ENCODE peak calls at places on chromosomes 12 and 14, in five cellular contexts. S, D, O, M and K are unnamed samples. For H3K4me1, the result is how much of the 10 kb centered on the place peaks cover.

GRCh38 chr14:55383541-55384140 is 28.0 kb downstream of the ATG14 start:
- DNase-seq in O (no peak), S (no peak), M (no peak), D (no peak), K (peak)

GRCh38 chr12:38162708-38163441 is 153.7 kb upstream of the ALG10B start:
- DNase-seq in D (no peak), S (no peak), M (no peak), O (no peak), K (no peak)

GRCh38 chr12:52798671-52799497 is 3.0 kb upstream of the KRT3 start:
- DNase-seq in O (no peak), M (no peak), S (peak), D (peak), K (no peak)

GRCh38 chr12:106248177-106248848 is 493 bp upstream of the CKAP4 start:
- DNase-seq in M (peak), O (peak), S (no peak), D (peak), K (peak)

GRCh38 chr12:80752464-80752863 is 35.8 kb downstream of the MYF5 start:
- DNase-seq in O (no peak), D (no peak), M (no peak), S (no peak), K (no peak)

GRCh38 chr12:132686831-132687210 is 321 bp downstream of the POLE start:
- DNase-seq in O (no peak), D (peak), M (no peak), S (no peak), K (no peak)

GRCh38 chr12:45327823-45328383 is 112.0 kb downstream of the ANO6 start:
- DNase-seq in O (no peak), D (no peak), M (no peak), S (no peak), K (no peak)

GRCh38 chr14:53183611-53184010 is 30.5 kb upstream of the DDHD1 start:
- DNase-seq in M (no peak), O (no peak), D (no peak), S (no peak), K (no peak)

GRCh38 chr12:84910549-84911241 is 1.9 kb downstream of the SLC6A15 start:
- DNase-seq in S (no peak), M (no peak), D (no peak), O (no peak), K (no peak)

GRCh38 chr12:59425798-59426197 is 170.0 kb upstream of the SLC16A7 start:
- DNase-seq in M (no peak), D (no peak), O (no peak), S (no peak), K (no peak)

GRCh38 chr14:101711041-101711861 is 50.3 kb upstream of the PPP2R5C start:
- DNase-seq in D (no peak), S (no peak), M (peak), O (no peak), K (peak)

GRCh38 chr14:37985826-37986470 is 221.8 kb upstream of the SSTR1 start:
- DNase-seq in M (no peak), O (peak), D (no peak), S (peak), K (peak)

GRCh38 chr12:29041621-29042020 is 107.5 kb upstream of the FAR2 start:
- DNase-seq in S (peak), O (no peak), D (no peak), M (no peak), K (no peak)

GRCh38 chr12:16221776-16222175 is 55.7 kb downstream of the SLC15A5 start:
- DNase-seq in M (no peak), O (no peak), S (no peak), D (no peak), K (no peak)

GRCh38 chr12:16220120-16220519 is 57.4 kb downstream of the SLC15A5 start:
- DNase-seq in M (no peak), S (no peak), O (no peak), D (no peak), K (no peak)

GRCh38 chr12:16224196-16224595 is 53.3 kb downstream of the SLC15A5 start:
- DNase-seq in O (no peak), D (no peak), S (no peak), M (no peak), K (no peak)

GRCh38 chr12:16218934-16219718 is 58.4 kb downstream of the SLC15A5 start:
- DNase-seq in S (no peak), D (no peak), M (no peak), O (no peak), K (no peak)
- H3K4me1 ChIP-seq in S (under half), D (under half), M (under half), O (under half), K (under half)

GRCh38 chr12:111271674-111272418 is 97.0 kb downstream of the PHETA1 start:
- DNase-seq in O (no peak), D (no peak), M (no peak), S (peak), K (no peak)

GRCh38 chr12:111276189-111276588 is 92.7 kb downstream of the PHETA1 start:
- DNase-seq in O (no peak), M (no peak), D (no peak), S (no peak), K (no peak)

GRCh38 chr12:111275308-111275707 is 93.6 kb downstream of the PHETA1 start:
- DNase-seq in D (no peak), O (no peak), S (no peak), M (no peak), K (no peak)

GRCh38 chr12:111277570-111277969 is 91.3 kb downstream of the PHETA1 start:
- DNase-seq in M (no peak), O (no peak), D (no peak), S (no peak), K (no peak)

DNA sequence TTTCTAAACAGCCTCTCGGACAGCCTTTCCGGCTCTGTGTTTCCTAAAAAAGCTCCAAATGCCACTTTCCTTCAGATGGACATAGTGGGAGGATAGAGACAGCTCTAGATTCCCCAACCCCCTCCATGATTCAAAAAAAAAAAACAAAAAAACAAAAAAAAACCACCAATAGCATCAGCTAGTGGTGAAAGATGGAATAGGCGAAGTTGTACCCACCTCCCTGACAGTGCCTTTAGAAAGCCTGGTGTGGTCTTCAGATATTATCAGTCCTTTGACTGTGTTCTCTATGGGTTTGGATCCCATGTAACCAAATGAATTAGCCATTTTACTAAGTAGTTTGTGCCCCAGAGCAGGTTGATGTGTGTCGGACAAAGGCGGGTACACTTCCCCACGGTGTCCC is 94.1 kb downstream of the PHETA1 start:
- DNase-seq in M (no peak), D (peak), S (peak), O (no peak), K (no peak)
- TF ChIP-seq CTCF in M (no peak), D (peak), S (peak), O (peak), K (no peak)

GRCh38 chr12:50567926-50568325 is 63.1 kb downstream of the DIP2B start:
- DNase-seq in O (no peak), S (no peak), M (no peak), D (no peak), K (no peak)

GRCh38 chr12:50569876-50570275 is 65.1 kb downstream of the DIP2B start:
- DNase-seq in D (no peak), S (no peak), O (no peak), M (no peak), K (no peak)

GRCh38 chr12:50568338-50569155 is 63.8 kb downstream of the DIP2B start:
- DNase-seq in S (no peak), O (no peak), D (no peak), M (no peak), K (peak)

GRCh38 chr12:50572275-50572674 is 67.5 kb downstream of the DIP2B start:
- DNase-seq in O (no peak), M (no peak), D (no peak), S (no peak), K (no peak)

DNA sequence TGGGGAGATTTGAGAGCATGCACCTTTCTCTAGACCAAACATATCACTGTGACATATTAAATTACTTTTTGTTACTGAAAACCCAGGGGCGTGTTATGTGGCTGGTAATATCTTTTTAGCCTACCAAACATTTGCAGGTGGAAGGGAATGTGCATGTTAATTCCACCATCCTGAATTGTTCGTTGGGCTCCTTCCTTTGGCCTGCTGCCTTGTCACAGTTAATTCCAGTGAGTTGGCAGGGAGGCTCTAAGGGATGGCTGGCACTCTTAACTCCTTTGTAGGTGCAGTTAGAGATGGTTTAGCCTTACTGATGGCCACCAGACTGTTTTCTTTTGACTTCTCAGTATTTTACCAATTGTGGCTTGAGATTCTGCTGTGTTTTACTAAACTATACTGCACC is 64.5 kb downstream of the DIP2B start:
- DNase-seq in O (no peak), S (no peak), D (no peak), M (no peak), K (peak)
- TF ChIP-seq POLR2A in O (no peak), S (no peak), D (no peak), M (no peak), K (no peak)

GRCh38 chr12:120066341-120066740 is 50.2 kb downstream of the RAB35 start:
- DNase-seq in O (no peak), D (no peak), S (no peak), M (no peak), K (no peak)

GRCh38 chr12:120065472-120065871 is 51.1 kb downstream of the RAB35 start:
- DNase-seq in D (no peak), O (no peak), M (no peak), S (no peak), K (peak)

GRCh38 chr12:120062976-120063579 is 53.5 kb downstream of the RAB35 start:
- DNase-seq in O (no peak), M (no peak), D (no peak), S (no peak), K (no peak)

GRCh38 chr12:120061815-120062214 is 54.7 kb downstream of the RAB35 start:
- DNase-seq in O (no peak), D (no peak), M (no peak), S (no peak), K (no peak)

DNA sequence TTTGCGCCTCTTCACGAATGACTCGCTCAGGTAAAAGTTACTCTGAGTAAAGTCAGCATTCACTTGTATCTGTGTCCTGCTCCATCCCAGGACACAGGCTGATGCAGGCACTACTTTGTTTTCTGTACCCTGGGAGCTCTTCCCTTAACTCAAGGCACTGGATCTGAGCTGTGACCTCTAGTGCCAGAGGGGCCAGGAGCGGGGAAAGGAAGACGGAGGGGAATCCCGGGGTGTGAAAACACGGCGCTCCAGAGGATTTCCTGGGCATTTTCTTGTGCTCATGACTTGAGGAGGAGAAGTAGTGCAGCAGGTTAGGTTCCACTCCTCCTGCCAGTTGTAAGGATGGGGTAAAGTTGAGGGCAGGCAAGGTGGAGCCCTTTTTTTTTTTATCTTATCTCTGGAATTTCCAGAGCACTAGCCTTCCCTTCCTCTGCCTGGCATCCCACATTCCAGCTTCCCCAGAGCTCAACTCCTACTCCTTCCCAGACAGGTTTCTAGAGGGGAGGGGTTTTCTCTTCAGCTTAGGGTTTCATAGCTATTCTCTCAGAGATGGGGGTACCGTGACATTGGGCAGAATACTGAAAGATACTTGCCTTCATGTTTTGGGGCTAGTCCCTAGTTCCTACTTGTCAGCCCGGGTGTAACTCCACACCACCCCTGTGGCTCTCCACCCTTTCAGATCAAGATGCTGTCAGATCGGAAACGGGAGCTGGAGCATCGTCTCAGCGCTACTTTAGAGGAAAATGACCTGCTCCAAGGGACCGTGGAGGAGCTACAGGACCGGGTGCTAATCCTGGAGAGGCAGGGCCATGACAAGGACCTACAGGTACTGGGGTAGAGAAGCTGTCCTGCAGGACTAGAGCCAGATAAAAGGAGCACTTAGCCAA is 52.3 kb downstream of the RAB35 start:
- DNase-seq in S (no peak), O (no peak), D (no peak), M (no peak), K (no peak)
- H3K4me1 ChIP-seq in S (under half), O (under half), D (under half), M (under half), K (under half)

GRCh38 chr12:50283230-50283923 is at the start of gene LIMA1:
- DNase-seq in S (peak), O (peak), D (peak), M (peak), K (peak)
- TF ChIP-seq CTCF in S (peak), O (no peak), D (no peak), M (no peak), K (no peak)